ENCODE peak calls at places on chromosome 10, in four cellular contexts. C, N, Y and D are unnamed samples.

GRCh38 chr10:122658356-122659049 is 41.1 kb downstream of the C10orf120 start:
- DNase-seq in C (no peak), Y (no peak), N (no peak), D (no peak)

GRCh38 chr10:12586724-12587123 is 237.4 kb downstream of the CAMK1D start:
- DNase-seq in C (no peak), N (no peak), Y (no peak), D (no peak)

GRCh38 chr10:72238392-72239175 is 22.5 kb upstream of the ASCC1 start:
- DNase-seq in C (no peak), N (no peak), Y (no peak), D (no peak)

GRCh38 chr10:119608316-119609155 is 11.8 kb upstream of the TIAL1 start:
- DNase-seq in N (peak), Y (peak), C (peak), D (peak)

GRCh38 chr10:116073451-116073850 is 199.6 kb downstream of the GFRA1 start:
- DNase-seq in Y (no peak), N (no peak), C (no peak), D (no peak)

GRCh38 chr10:13613519-13613918 is 26.8 kb downstream of the PRPF18 start:
- DNase-seq in Y (peak), C (no peak), N (no peak), D (no peak)

GRCh38 chr10:129744134-129744895 is 219.8 kb downstream of the EBF3 start:
- DNase-seq in C (peak), N (no peak), Y (no peak), D (peak)

GRCh38 chr10:28587970-28588290 is 55.0 kb downstream of the WAC start:
- DNase-seq in C (no peak), Y (no peak), N (no peak), D (no peak)

GRCh38 chr10:113045155-113046055 is 95.4 kb downstream of the TCF7L2 start:
- DNase-seq in N (no peak), C (no peak), Y (no peak), D (no peak)

GRCh38 chr10:25261571-25261970 is 86.8 kb downstream of the GPR158 start:
- DNase-seq in N (no peak), C (no peak), Y (no peak), D (no peak)
- TF ChIP-seq ELF4 in N (no peak), C (no peak), Y (no peak), D (no peak)

GRCh38 chr10:16440396-16441105 is 3.7 kb downstream of the PTER start:
- DNase-seq in Y (peak), N (no peak), C (no peak), D (no peak)
- TF ChIP-seq ELF4 in Y (no peak), N (no peak), C (no peak), D (no peak)

GRCh38 chr10:126294451-126294850 is 93.8 kb downstream of the ADAM12 start:
- DNase-seq in Y (no peak), C (no peak), N (no peak), D (no peak)
- TF ChIP-seq ELF4 in Y (no peak), C (no peak), N (no peak), D (no peak)

GRCh38 chr10:4809156-4809555 is 16.9 kb upstream of the AKR1E2 start:
- DNase-seq in N (peak), C (no peak), Y (no peak), D (no peak)

GRCh38 chr10:4807803-4808507 is 18.1 kb upstream of the AKR1E2 start:
- DNase-seq in C (no peak), Y (no peak), N (peak), D (no peak)

GRCh38 chr10:4812952-4813351 is 13.1 kb upstream of the AKR1E2 start:
- DNase-seq in Y (peak), C (no peak), N (peak), D (no peak)

GRCh38 chr10:4812041-4812440 is 14.0 kb upstream of the AKR1E2 start:
- DNase-seq in Y (no peak), C (no peak), N (no peak), D (no peak)

DNA sequence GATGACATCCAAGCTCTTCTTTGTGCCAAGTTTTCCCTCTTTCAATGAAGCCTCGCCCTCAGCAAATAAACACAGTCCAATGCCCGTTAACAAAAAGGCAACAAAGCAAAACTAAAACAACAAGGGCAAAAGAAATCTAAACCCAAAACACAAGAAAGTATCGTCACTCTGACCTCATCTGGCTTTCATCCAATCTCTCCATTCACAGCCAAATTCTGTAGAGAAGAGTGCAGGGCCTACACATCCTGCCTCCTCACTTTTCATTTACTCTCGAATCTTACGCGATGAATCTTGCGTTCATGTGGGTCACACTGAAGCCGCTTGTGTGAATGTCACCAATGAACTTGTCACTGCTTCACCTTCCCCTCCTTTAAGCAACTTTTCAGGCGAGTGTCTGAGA is 15.9 kb upstream of the AKR1E2 start:
- DNase-seq in N (no peak), C (no peak), Y (no peak), D (no peak)
- TF ChIP-seq ELF4 in N (no peak), C (no peak), Y (no peak), D (no peak)

GRCh38 chr10:51961401-51961800 is 262.0 kb upstream of the CSTF2T start:
- DNase-seq in C (no peak), N (no peak), Y (no peak), D (no peak)

GRCh38 chr10:51956822-51957221 is 257.4 kb upstream of the CSTF2T start:
- DNase-seq in N (no peak), C (no peak), Y (no peak), D (no peak)

GRCh38 chr10:51964630-51965029 is 265.2 kb upstream of the CSTF2T start:
- DNase-seq in Y (no peak), C (no peak), N (no peak), D (no peak)

GRCh38 chr10:51955696-51956095 is 256.3 kb upstream of the CSTF2T start:
- DNase-seq in C (no peak), Y (no peak), N (no peak), D (no peak)

GRCh38 chr10:51960494-51960895 is 261.1 kb upstream of the CSTF2T start:
- DNase-seq in C (no peak), N (peak), Y (peak), D (peak)
- TF ChIP-seq ELF4 in C (no peak), N (no peak), Y (no peak), D (no peak)

DNA sequence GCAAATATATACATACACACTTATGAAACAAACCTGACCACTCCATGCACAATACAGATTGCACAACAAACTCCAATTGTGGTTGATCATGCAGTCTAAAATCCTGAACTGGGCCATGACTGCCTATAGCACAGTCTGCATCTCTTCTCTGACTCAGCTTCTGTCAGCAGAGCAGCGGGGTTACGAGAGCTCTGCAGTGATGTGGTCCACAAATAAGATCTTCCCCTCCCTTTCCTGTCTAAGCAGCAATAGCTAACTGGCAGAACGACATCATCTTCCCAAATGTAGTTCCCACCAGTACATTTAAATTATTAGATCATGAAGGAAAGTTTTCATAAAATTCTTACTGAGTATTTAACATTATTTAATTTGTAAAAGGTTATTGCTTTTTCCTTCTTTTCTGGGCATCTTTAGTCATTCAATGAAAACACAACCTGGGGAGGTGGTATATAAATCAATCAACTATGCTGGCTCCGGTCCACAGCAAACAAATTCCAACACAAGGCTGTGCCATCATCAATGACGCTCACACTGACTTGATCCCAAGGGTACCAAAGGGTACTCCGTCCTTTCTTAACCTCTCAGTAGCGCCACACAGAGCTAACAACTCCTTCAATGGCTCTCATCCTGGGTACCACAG is 17.1 kb downstream of the ARHGAP21 start:
- DNase-seq in N (peak), Y (peak), C (no peak), D (peak)
- TF ChIP-seq ELF4 in N (no peak), Y (no peak), C (no peak), D (no peak)

GRCh38 chr10:6445671-6446278 is 134.3 kb downstream of the PRKCQ start:
- DNase-seq in C (peak), Y (peak), N (peak), D (peak)
- TF ChIP-seq ELF4 in C (no peak), Y (no peak), N (no peak), D (no peak)

GRCh38 chr10:11442001-11442773 is 169.3 kb downstream of the USP6NL start:
- DNase-seq in Y (peak), C (no peak), N (no peak), D (no peak)

GRCh38 chr10:11437391-11438241 is 173.8 kb downstream of the USP6NL start:
- DNase-seq in Y (no peak), N (no peak), C (peak), D (no peak)

GRCh38 chr10:11439523-11440053 is 171.9 kb downstream of the USP6NL start:
- DNase-seq in N (no peak), Y (no peak), C (no peak), D (no peak)

GRCh38 chr10:11441151-11441535 is 170.3 kb downstream of the USP6NL start:
- DNase-seq in Y (no peak), C (no peak), N (no peak), D (no peak)

GRCh38 chr10:11440250-11441150 is 170.9 kb downstream of the USP6NL start:
- DNase-seq in Y (no peak), C (no peak), N (no peak), D (no peak)
- TF ChIP-seq ELF4 in Y (no peak), C (no peak), N (no peak), D (no peak)

DNA sequence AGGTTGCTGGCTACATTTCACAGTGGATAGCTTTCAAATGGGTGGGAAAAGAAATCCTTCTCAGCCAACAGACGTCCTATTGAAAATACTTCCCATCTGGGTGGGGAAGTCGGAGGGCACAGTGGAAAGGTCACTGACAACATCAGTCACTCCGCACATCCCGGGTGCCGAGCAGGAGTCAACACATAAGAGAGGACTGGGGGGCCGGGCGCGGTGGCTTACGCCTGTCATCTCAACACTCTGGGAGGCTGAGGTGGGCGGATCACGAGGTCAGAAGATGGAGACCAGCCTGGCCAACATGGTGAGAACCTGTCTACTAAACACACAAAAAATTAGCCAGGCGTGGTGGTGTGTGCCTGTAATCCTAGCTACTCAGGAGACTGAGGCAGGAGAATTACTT is 561.9 kb upstream of the MKI67 start:
- DNase-seq in Y (no peak), C (no peak), N (no peak), D (no peak)
- TF ChIP-seq ELF4 in Y (no peak), C (no peak), N (no peak), D (no peak)